ENCODE peak calls at places on chromosomes 16 and 17, in eight cellular contexts. I is heart right ventricle, G is SW 1271, U is AG04450, Y is NCI-H460, Z is left kidney, Q is GM12865, V is HuH-7. B is an unnamed sample.

GRCh38 chr17:81251943-81252301 is 12.8 kb downstream of the NDUFAF8 start:
- DNase-seq in U (no peak), I (no peak), Y (no peak), G (no peak), V (no peak), Z (peak), Q (no peak), B (no peak)

GRCh38 chr16:50688867-50689266 is 4.5 kb upstream of the NOD2 start:
- DNase-seq in Q (no peak), Y (no peak), I (no peak), V (no peak), Z (no peak), G (no peak), U (no peak), B (no peak)

GRCh38 chr16:58385218-58385773 is 7.0 kb upstream of the GINS3 start:
- DNase-seq in Z (no peak), Q (no peak), G (no peak), V (no peak), U (no peak), Y (no peak), I (no peak), B (no peak)

GRCh38 chr17:79338589-79338988 is 264.0 kb downstream of the ENGASE start:
- DNase-seq in U (no peak), Z (no peak), V (no peak), Q (no peak), I (no peak), Y (no peak), G (peak), B (no peak)

GRCh38 chr16:81937305-81938038 is 73.8 kb downstream of the SDR42E1 start:
- DNase-seq in U (no peak), I (no peak), V (no peak), Z (peak), Q (no peak), G (no peak), Y (no peak), B (no peak)

GRCh38 chr17:16449121-16449570 is 33.8 kb downstream of the TRPV2 start:
- DNase-seq in Y (no peak), U (no peak), Z (no peak), Q (no peak), G (no peak), V (no peak), I (no peak), B (no peak)

GRCh38 chr16:88528902-88529318 is 41.3 kb upstream of the ZC3H18 start:
- DNase-seq in Z (no peak), U (no peak), I (no peak), Y (no peak), V (no peak), G (no peak), Q (no peak), B (no peak)

GRCh38 chr17:7025240-7025639 is 2.4 kb downstream of the BCL6B start:
- DNase-seq in G (no peak), Y (no peak), I (no peak), U (no peak), Z (no peak), V (no peak), Q (no peak), B (no peak)

GRCh38 chr17:65698381-65699061 is 137.1 kb upstream of the AXIN2 start:
- DNase-seq in G (no peak), U (peak), Z (peak), V (no peak), Q (no peak), Y (no peak), I (no peak), B (no peak)

GRCh38 chr16:4911831-4912422 is 25.0 kb downstream of the PPL start:
- DNase-seq in I (no peak), Q (no peak), G (no peak), Y (no peak), U (no peak), V (peak), Z (no peak), B (no peak)

GRCh38 chr16:89485701-89486246 is 4.6 kb downstream of the ANKRD11 start:
- DNase-seq in G (no peak), V (no peak), Q (peak), I (no peak), Z (no peak), Y (no peak), U (no peak), B (no peak)

GRCh38 chr17:7354262-7354781 is 634 bp upstream of the TMEM95 start:
- DNase-seq in I (no peak), U (no peak), Z (peak), G (peak), Q (peak), Y (no peak), V (no peak), B (no peak)

GRCh38 chr16:85461814-85462404 is 151.2 kb upstream of the GSE1 start:
- DNase-seq in Z (peak), V (peak), Y (no peak), Q (no peak), G (no peak), I (no peak), U (peak), B (peak)